ENCODE peak calls at places on chromosomes 11 and 22, in seven cellular contexts. One of them, this sample, is unnamed.

GRCh38 chr11:69541001-69541285 is 59.5 kb downstream of the LINC01488 start:
- DNase-seq in naive thymus-derived CD4-positive, alpha-beta T cell: no peak
- DNase-seq in tibial nerve: no peak
- DNase-seq in HepG2: no peak
- DNase-seq in CD8-positive, alpha-beta memory T cell: no peak
- DNase-seq in lower lobe of right lung: no peak
- DNase-seq in CD4-positive, CD25-positive, alpha-beta regulatory T cell: no peak
- DNase-seq in this sample: no peak

GRCh38 chr11:123308077-123308476 is 113.0 kb upstream of the CLMP start:
- DNase-seq in naive thymus-derived CD4-positive, alpha-beta T cell: no peak
- DNase-seq in tibial nerve: no peak
- DNase-seq in lower lobe of right lung: no peak
- DNase-seq in CD4-positive, CD25-positive, alpha-beta regulatory T cell: no peak
- DNase-seq in HepG2: no peak
- DNase-seq in CD8-positive, alpha-beta memory T cell: no peak
- DNase-seq in this sample: peak; percentile 87

GRCh38 chr11:87150936-87151335 is 113.2 kb downstream of the TMEM135 start:
- DNase-seq in CD4-positive, CD25-positive, alpha-beta regulatory T cell: no peak
- DNase-seq in CD8-positive, alpha-beta memory T cell: no peak
- DNase-seq in naive thymus-derived CD4-positive, alpha-beta T cell: no peak
- DNase-seq in HepG2: no peak
- DNase-seq in tibial nerve: no peak
- DNase-seq in lower lobe of right lung: no peak
- DNase-seq in this sample: peak; percentile 55

GRCh38 chr11:102981324-102981910 is 25.9 kb upstream of the MMP13 start:
- DNase-seq in lower lobe of right lung: no peak
- DNase-seq in CD8-positive, alpha-beta memory T cell: no peak
- DNase-seq in HepG2: no peak
- DNase-seq in naive thymus-derived CD4-positive, alpha-beta T cell: no peak
- DNase-seq in CD4-positive, CD25-positive, alpha-beta regulatory T cell: no peak
- DNase-seq in tibial nerve: no peak
- DNase-seq in this sample: no peak

GRCh38 chr11:61007383-61007970 is 36.0 kb downstream of the CD6 start:
- DNase-seq in naive thymus-derived CD4-positive, alpha-beta T cell: no peak
- DNase-seq in lower lobe of right lung: no peak
- DNase-seq in CD8-positive, alpha-beta memory T cell: no peak
- DNase-seq in CD4-positive, CD25-positive, alpha-beta regulatory T cell: no peak
- DNase-seq in tibial nerve: no peak
- DNase-seq in HepG2: no peak
- DNase-seq in this sample: peak; percentile 50

GRCh38 chr11:60919956-60920355 is 4.3 kb upstream of the TMEM132A start:
- DNase-seq in tibial nerve: no peak
- DNase-seq in CD8-positive, alpha-beta memory T cell: no peak
- DNase-seq in CD4-positive, CD25-positive, alpha-beta regulatory T cell: no peak
- DNase-seq in lower lobe of right lung: no peak
- DNase-seq in HepG2: no peak
- DNase-seq in naive thymus-derived CD4-positive, alpha-beta T cell: no peak
- DNase-seq in this sample: peak; percentile 45

GRCh38 chr11:84817998-84818397 is 809.1 kb downstream of the DLG2 start:
- DNase-seq in naive thymus-derived CD4-positive, alpha-beta T cell: no peak
- DNase-seq in lower lobe of right lung: no peak
- DNase-seq in CD8-positive, alpha-beta memory T cell: no peak
- DNase-seq in tibial nerve: no peak
- DNase-seq in CD4-positive, CD25-positive, alpha-beta regulatory T cell: no peak
- DNase-seq in HepG2: no peak
- DNase-seq in this sample: peak; percentile 46

GRCh38 chr11:122516686-122517085 is 138.8 kb upstream of the UBASH3B start:
- DNase-seq in tibial nerve: no peak
- DNase-seq in CD4-positive, CD25-positive, alpha-beta regulatory T cell: no peak
- DNase-seq in lower lobe of right lung: no peak
- DNase-seq in naive thymus-derived CD4-positive, alpha-beta T cell: no peak
- DNase-seq in CD8-positive, alpha-beta memory T cell: no peak
- DNase-seq in HepG2: no peak
- DNase-seq in this sample: no peak

GRCh38 chr11:20089796-20090653 is 70.2 kb downstream of the DBX1 start:
- DNase-seq in CD8-positive, alpha-beta memory T cell: no peak
- DNase-seq in naive thymus-derived CD4-positive, alpha-beta T cell: no peak
- DNase-seq in tibial nerve: no peak
- DNase-seq in HepG2: peak; percentile 32
- DNase-seq in CD4-positive, CD25-positive, alpha-beta regulatory T cell: no peak
- DNase-seq in lower lobe of right lung: no peak
- DNase-seq in this sample: peak; percentile 47

GRCh38 chr11:128548655-128549255 is 38.6 kb downstream of the ETS1 start:
- DNase-seq in CD8-positive, alpha-beta memory T cell: no peak
- DNase-seq in HepG2: no peak
- DNase-seq in CD4-positive, CD25-positive, alpha-beta regulatory T cell: peak; percentile 35
- DNase-seq in tibial nerve: peak; percentile 30
- DNase-seq in naive thymus-derived CD4-positive, alpha-beta T cell: peak; percentile 44
- DNase-seq in lower lobe of right lung: peak; percentile 70
- DNase-seq in this sample: peak; percentile 79

GRCh38 chr11:67419330-67420049 is 4.0 kb downstream of the CARNS1 start:
- DNase-seq in CD4-positive, CD25-positive, alpha-beta regulatory T cell: no peak
- DNase-seq in CD8-positive, alpha-beta memory T cell: no peak
- DNase-seq in tibial nerve: no peak
- DNase-seq in HepG2: no peak
- DNase-seq in lower lobe of right lung: no peak
- DNase-seq in naive thymus-derived CD4-positive, alpha-beta T cell: no peak
- DNase-seq in this sample: no peak

GRCh38 chr11:125445731-125446130 is 50.3 kb downstream of the FEZ1 start:
- DNase-seq in CD8-positive, alpha-beta memory T cell: no peak
- DNase-seq in tibial nerve: no peak
- DNase-seq in HepG2: no peak
- DNase-seq in lower lobe of right lung: no peak
- DNase-seq in naive thymus-derived CD4-positive, alpha-beta T cell: no peak
- DNase-seq in CD4-positive, CD25-positive, alpha-beta regulatory T cell: no peak
- DNase-seq in this sample: no peak

GRCh38 chr11:23403210-23404185 is 543.2 kb upstream of the CCDC179 start:
- DNase-seq in CD8-positive, alpha-beta memory T cell: no peak
- DNase-seq in HepG2: no peak
- DNase-seq in CD4-positive, CD25-positive, alpha-beta regulatory T cell: no peak
- DNase-seq in tibial nerve: no peak
- DNase-seq in naive thymus-derived CD4-positive, alpha-beta T cell: no peak
- DNase-seq in lower lobe of right lung: peak; percentile 35
- DNase-seq in this sample: no peak

GRCh38 chr11:23211221-23211620 is 350.9 kb upstream of the CCDC179 start:
- DNase-seq in CD4-positive, CD25-positive, alpha-beta regulatory T cell: no peak
- DNase-seq in naive thymus-derived CD4-positive, alpha-beta T cell: no peak
- DNase-seq in HepG2: no peak
- DNase-seq in lower lobe of right lung: no peak
- DNase-seq in CD8-positive, alpha-beta memory T cell: no peak
- DNase-seq in tibial nerve: no peak
- DNase-seq in this sample: no peak

GRCh38 chr11:117814204-117814765 is 10.3 kb downstream of the FXYD2 start:
- DNase-seq in naive thymus-derived CD4-positive, alpha-beta T cell: no peak
- DNase-seq in lower lobe of right lung: no peak
- DNase-seq in tibial nerve: no peak
- DNase-seq in CD4-positive, CD25-positive, alpha-beta regulatory T cell: no peak
- DNase-seq in HepG2: no peak
- DNase-seq in CD8-positive, alpha-beta memory T cell: no peak
- DNase-seq in this sample: no peak

GRCh38 chr11:90204832-90205646 is 17.8 kb downstream of the CHORDC1 start:
- DNase-seq in tibial nerve: no peak
- DNase-seq in HepG2: peak; percentile 66
- DNase-seq in naive thymus-derived CD4-positive, alpha-beta T cell: peak; percentile 57
- DNase-seq in CD8-positive, alpha-beta memory T cell: no peak
- DNase-seq in CD4-positive, CD25-positive, alpha-beta regulatory T cell: peak; percentile 56
- DNase-seq in lower lobe of right lung: no peak
- DNase-seq in this sample: peak; percentile 76

GRCh38 chr11:109425554-109425953 is 3.6 kb downstream of the C11orf87 start:
- DNase-seq in lower lobe of right lung: no peak
- DNase-seq in CD8-positive, alpha-beta memory T cell: no peak
- DNase-seq in CD4-positive, CD25-positive, alpha-beta regulatory T cell: no peak
- DNase-seq in tibial nerve: no peak
- DNase-seq in HepG2: no peak
- DNase-seq in naive thymus-derived CD4-positive, alpha-beta T cell: no peak
- DNase-seq in this sample: no peak

GRCh38 chr11:130612291-130612802 is 163.9 kb downstream of the ADAMTS15 start:
- DNase-seq in CD8-positive, alpha-beta memory T cell: no peak
- DNase-seq in lower lobe of right lung: no peak
- DNase-seq in naive thymus-derived CD4-positive, alpha-beta T cell: no peak
- DNase-seq in HepG2: no peak
- DNase-seq in CD4-positive, CD25-positive, alpha-beta regulatory T cell: no peak
- DNase-seq in tibial nerve: no peak
- DNase-seq in this sample: peak; percentile 53

DNA sequence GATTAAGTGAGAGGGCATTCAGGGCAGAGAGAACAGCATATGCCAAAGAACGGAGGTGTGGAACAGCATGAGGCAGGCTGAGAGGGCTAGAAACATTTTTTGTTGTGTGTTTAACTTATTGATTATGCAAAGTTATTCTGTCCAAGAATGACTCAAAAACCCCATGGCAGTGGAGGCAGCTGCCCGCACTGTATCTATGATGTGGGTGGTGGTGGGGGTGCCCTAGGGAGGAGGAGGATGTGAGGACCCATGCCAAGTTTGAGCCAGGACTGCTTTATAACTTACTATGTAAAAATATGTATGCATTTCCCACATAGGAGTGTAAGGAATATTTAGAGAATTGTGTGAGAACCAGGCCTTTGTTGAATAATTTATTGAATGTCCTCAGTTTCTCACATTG is 85.4 kb upstream of the GNAZ start:
- DNase-seq in lower lobe of right lung: no peak
- DNase-seq in tibial nerve: no peak
- DNase-seq in naive thymus-derived CD4-positive, alpha-beta T cell: no peak
- DNase-seq in HepG2: no peak
- DNase-seq in CD4-positive, CD25-positive, alpha-beta regulatory T cell: no peak
- DNase-seq in CD8-positive, alpha-beta memory T cell: no peak
- DNase-seq in this sample: no peak
- H3K27me3 ChIP-seq in lower lobe of right lung: peaks cover 4% of the 10 kb centered on the region
- H3K27me3 ChIP-seq in tibial nerve: no peaks in the 10 kb centered on the region
- H3K27me3 ChIP-seq in naive thymus-derived CD4-positive, alpha-beta T cell: no peaks in the 10 kb centered on the region
- H3K27me3 ChIP-seq in HepG2: peaks cover 2% of the 10 kb centered on the region
- H3K27me3 ChIP-seq in CD4-positive, CD25-positive, alpha-beta regulatory T cell: no peaks in the 10 kb centered on the region
- H3K27me3 ChIP-seq in CD8-positive, alpha-beta memory T cell: no peaks in the 10 kb centered on the region
- H3K27me3 ChIP-seq in this sample: no peaks in the 10 kb centered on the region

GRCh38 chr22:20858615-20859416 is at the start of the genes PI4KA and SNAP29:
- DNase-seq in lower lobe of right lung: peak; percentile 100
- DNase-seq in CD4-positive, CD25-positive, alpha-beta regulatory T cell: peak; percentile 97
- DNase-seq in tibial nerve: peak; percentile 98
- DNase-seq in HepG2: peak; percentile 95
- DNase-seq in CD8-positive, alpha-beta memory T cell: peak; percentile 97
- DNase-seq in naive thymus-derived CD4-positive, alpha-beta T cell: peak; percentile 97
- DNase-seq in this sample: peak; percentile 99
- H3K4me1 ChIP-seq in lower lobe of right lung: peaks cover 57% of the 10 kb centered on the region
- H3K4me1 ChIP-seq in CD4-positive, CD25-positive, alpha-beta regulatory T cell: peaks cover 46% of the 10 kb centered on the region
- H3K4me1 ChIP-seq in tibial nerve: peaks cover 20% of the 10 kb centered on the region
- H3K4me1 ChIP-seq in HepG2: peaks cover 51% of the 10 kb centered on the region
- H3K4me1 ChIP-seq in CD8-positive, alpha-beta memory T cell: peaks cover 59% of the 10 kb centered on the region
- H3K4me1 ChIP-seq in naive thymus-derived CD4-positive, alpha-beta T cell: peaks cover 17% of the 10 kb centered on the region
- H3K4me1 ChIP-seq in this sample: peaks cover 19% of the 10 kb centered on the region

GRCh38 chr22:31977141-31977781 is 32.9 kb downstream of the YWHAH start:
- DNase-seq in CD8-positive, alpha-beta memory T cell: peak; percentile 61
- DNase-seq in tibial nerve: peak; percentile 52
- DNase-seq in HepG2: peak; percentile 62
- DNase-seq in CD4-positive, CD25-positive, alpha-beta regulatory T cell: peak; percentile 70
- DNase-seq in naive thymus-derived CD4-positive, alpha-beta T cell: peak; percentile 73
- DNase-seq in lower lobe of right lung: peak; percentile 70
- DNase-seq in this sample: peak; percentile 85
- H3K4me3 ChIP-seq in CD8-positive, alpha-beta memory T cell: no peak overlapping the region
- H3K4me3 ChIP-seq in tibial nerve: no peak overlapping the region
- H3K4me3 ChIP-seq in HepG2: no peak overlapping the region
- H3K4me3 ChIP-seq in CD4-positive, CD25-positive, alpha-beta regulatory T cell: no peak overlapping the region
- H3K4me3 ChIP-seq in naive thymus-derived CD4-positive, alpha-beta T cell: no peak overlapping the region
- H3K4me3 ChIP-seq in lower lobe of right lung: no peak overlapping the region
- H3K4me3 ChIP-seq in this sample: no peak overlapping the region

GRCh38 chr22:42284230-42284591 is 13.8 kb upstream of the TCF20 start:
- DNase-seq in lower lobe of right lung: no peak
- DNase-seq in CD4-positive, CD25-positive, alpha-beta regulatory T cell: no peak
- DNase-seq in HepG2: no peak
- DNase-seq in naive thymus-derived CD4-positive, alpha-beta T cell: no peak
- DNase-seq in tibial nerve: no peak
- DNase-seq in CD8-positive, alpha-beta memory T cell: no peak
- DNase-seq in this sample: no peak

GRCh38 chr22:42287174-42287890 is 16.9 kb upstream of the TCF20 start:
- DNase-seq in lower lobe of right lung: no peak
- DNase-seq in HepG2: no peak
- DNase-seq in tibial nerve: no peak
- DNase-seq in naive thymus-derived CD4-positive, alpha-beta T cell: no peak
- DNase-seq in CD8-positive, alpha-beta memory T cell: no peak
- DNase-seq in CD4-positive, CD25-positive, alpha-beta regulatory T cell: no peak
- DNase-seq in this sample: no peak

GRCh38 chr22:42284643-42285181 is 14.3 kb upstream of the TCF20 start:
- DNase-seq in naive thymus-derived CD4-positive, alpha-beta T cell: no peak
- DNase-seq in CD4-positive, CD25-positive, alpha-beta regulatory T cell: no peak
- DNase-seq in tibial nerve: no peak
- DNase-seq in CD8-positive, alpha-beta memory T cell: no peak
- DNase-seq in HepG2: no peak
- DNase-seq in lower lobe of right lung: peak; percentile 46
- DNase-seq in this sample: no peak

GRCh38 chr22:42285604-42286003 is 15.2 kb upstream of the TCF20 start:
- DNase-seq in naive thymus-derived CD4-positive, alpha-beta T cell: no peak
- DNase-seq in tibial nerve: no peak
- DNase-seq in CD4-positive, CD25-positive, alpha-beta regulatory T cell: no peak
- DNase-seq in HepG2: no peak
- DNase-seq in lower lobe of right lung: no peak
- DNase-seq in CD8-positive, alpha-beta memory T cell: no peak
- DNase-seq in this sample: no peak

GRCh38 chr22:42286205-42286604 is 15.8 kb upstream of the TCF20 start:
- DNase-seq in CD4-positive, CD25-positive, alpha-beta regulatory T cell: peak; percentile 39
- DNase-seq in lower lobe of right lung: no peak
- DNase-seq in CD8-positive, alpha-beta memory T cell: peak; percentile 21
- DNase-seq in naive thymus-derived CD4-positive, alpha-beta T cell: peak; percentile 37
- DNase-seq in HepG2: no peak
- DNase-seq in tibial nerve: no peak
- DNase-seq in this sample: no peak
- H3K27me3 ChIP-seq in CD4-positive, CD25-positive, alpha-beta regulatory T cell: no peaks in the 10 kb centered on the region
- H3K27me3 ChIP-seq in lower lobe of right lung: peaks cover 24% of the 10 kb centered on the region
- H3K27me3 ChIP-seq in CD8-positive, alpha-beta memory T cell: peaks cover 4% of the 10 kb centered on the region
- H3K27me3 ChIP-seq in naive thymus-derived CD4-positive, alpha-beta T cell: no peaks in the 10 kb centered on the region
- H3K27me3 ChIP-seq in HepG2: peaks cover 5% of the 10 kb centered on the region
- H3K27me3 ChIP-seq in tibial nerve: peaks cover 27% of the 10 kb centered on the region
- H3K27me3 ChIP-seq in this sample: peaks cover 11% of the 10 kb centered on the region

GRCh38 chr11:65434667-65435179 is 12.1 kb downstream of the NEAT1 start:
- DNase-seq in HepG2: no peak
- DNase-seq in tibial nerve: no peak
- DNase-seq in CD8-positive, alpha-beta memory T cell: no peak
- DNase-seq in naive thymus-derived CD4-positive, alpha-beta T cell: no peak
- DNase-seq in lower lobe of right lung: no peak
- DNase-seq in CD4-positive, CD25-positive, alpha-beta regulatory T cell: no peak
- DNase-seq in this sample: no peak

GRCh38 chr11:65434057-65434666 is 11.6 kb downstream of the NEAT1 start:
- DNase-seq in tibial nerve: no peak
- DNase-seq in CD4-positive, CD25-positive, alpha-beta regulatory T cell: no peak
- DNase-seq in CD8-positive, alpha-beta memory T cell: no peak
- DNase-seq in naive thymus-derived CD4-positive, alpha-beta T cell: no peak
- DNase-seq in HepG2: no peak
- DNase-seq in lower lobe of right lung: no peak
- DNase-seq in this sample: no peak

GRCh38 chr11:65436412-65437032 is 13.9 kb downstream of the NEAT1 start:
- DNase-seq in CD8-positive, alpha-beta memory T cell: no peak
- DNase-seq in tibial nerve: peak; percentile 12
- DNase-seq in lower lobe of right lung: no peak
- DNase-seq in naive thymus-derived CD4-positive, alpha-beta T cell: no peak
- DNase-seq in CD4-positive, CD25-positive, alpha-beta regulatory T cell: no peak
- DNase-seq in HepG2: no peak
- DNase-seq in this sample: peak; percentile 48

GRCh38 chr11:65435981-65436411 is 13.4 kb downstream of the NEAT1 start:
- DNase-seq in CD4-positive, CD25-positive, alpha-beta regulatory T cell: no peak
- DNase-seq in lower lobe of right lung: no peak
- DNase-seq in CD8-positive, alpha-beta memory T cell: no peak
- DNase-seq in tibial nerve: peak; percentile 15
- DNase-seq in naive thymus-derived CD4-positive, alpha-beta T cell: no peak
- DNase-seq in HepG2: no peak
- DNase-seq in this sample: no peak

GRCh38 chr11:65435330-65435931 is 12.8 kb downstream of the NEAT1 start:
- DNase-seq in HepG2: no peak
- DNase-seq in naive thymus-derived CD4-positive, alpha-beta T cell: no peak
- DNase-seq in tibial nerve: peak; percentile 12
- DNase-seq in lower lobe of right lung: no peak
- DNase-seq in CD4-positive, CD25-positive, alpha-beta regulatory T cell: no peak
- DNase-seq in CD8-positive, alpha-beta memory T cell: no peak
- DNase-seq in this sample: no peak
- H3K4me1 ChIP-seq in HepG2: peaks cover 87% of the 10 kb centered on the region
- H3K4me1 ChIP-seq in naive thymus-derived CD4-positive, alpha-beta T cell: peaks cover 23% of the 10 kb centered on the region
- H3K4me1 ChIP-seq in tibial nerve: peaks cover 53% of the 10 kb centered on the region
- H3K4me1 ChIP-seq in lower lobe of right lung: peaks cover 96% of the 10 kb centered on the region
- H3K4me1 ChIP-seq in CD4-positive, CD25-positive, alpha-beta regulatory T cell: peaks cover 41% of the 10 kb centered on the region
- H3K4me1 ChIP-seq in CD8-positive, alpha-beta memory T cell: peaks cover 40% of the 10 kb centered on the region
- H3K4me1 ChIP-seq in this sample: no peaks in the 10 kb centered on the region